ENCODE peak calls at places on chromosomes 4 and X, in seven cellular contexts. U is neural crest cell, S is activated T-cell treated with anti-CD3 and anti-CD28 coated beads for 1 hour, Q is Kasumi-1, A is RPMI7951, P is endodermal cell, X is WTC11. Z is an unnamed sample.

GRCh38 chrX:65821721-65822496 is 154.5 kb downstream of the MSN start:
- DNase-seq in U (no peak), S (peak; percentile 25), Q (peak; percentile 10), A (no peak), P (no peak), X (peak; percentile 42), Z (no peak)

GRCh38 chrX:148380614-148381561 is 119.5 kb upstream of the AFF2 start:
- DNase-seq in U (no peak), S (peak; percentile 0), Q (peak; percentile 81), A (peak; percentile 61), P (no peak), X (no peak), Z (no peak)

GRCh38 chr4:182478475-182478874 is 235.3 kb downstream of the TENM3 start:
- DNase-seq in U (no peak), S (no peak), Q (peak; percentile 55), A (peak; percentile 42), P (no peak), X (no peak), Z (no peak)

GRCh38 chr4:37524267-37524666 is 161.9 kb downstream of the RELL1 start:
- DNase-seq in U (no peak), S (no peak), Q (no peak), A (no peak), P (no peak), X (peak; percentile 21), Z (no peak)

GRCh38 chr4:13844740-13845139 is 217.2 kb upstream of the BOD1L1 start:
- DNase-seq in U (no peak), S (no peak), Q (no peak), A (no peak), P (no peak), X (no peak), Z (no peak)

GRCh38 chrX:150361777-150362351 is 1.3 kb upstream of the MAMLD1 start:
- DNase-seq in U (no peak), S (no peak), Q (no peak), A (no peak), P (peak; percentile 66), X (peak; percentile 28), Z (no peak)

GRCh38 chr4:98571161-98571786 is 87.1 kb downstream of the TSPAN5 start:
- DNase-seq in U (no peak), S (no peak), Q (peak; percentile 73), A (no peak), P (no peak), X (no peak), Z (no peak)

GRCh38 chrX:68043713-68044438 is 389.4 kb downstream of the OPHN1 start:
- DNase-seq in U (no peak), S (no peak), Q (no peak), A (no peak), P (no peak), X (no peak), Z (no peak)

Z was measured in Panc1.